ENCODE peak calls at places on chromosomes 1 and 21, in nine cellular contexts. One of them, this sample, is unnamed.

GRCh38 chr1:157240495-157241184 is 102.4 kb upstream of the ETV3 start:
- DNase-seq in T-helper 17 cell: no peak
- DNase-seq in activated CD4-positive, alpha-beta T cell treated with anti-CD3 and anti-CD28 coated beads for 36 hours: no peak
- DNase-seq in hypothalamus: no peak
- DNase-seq in epithelial cell of esophagus: no peak
- DNase-seq in NCI-H1694: no peak
- DNase-seq in COR-L47: no peak
- DNase-seq in Right ventricle myocardium superior: no peak
- DNase-seq in KBM-7: no peak
- DNase-seq in this sample: no peak

GRCh38 chr1:115495603-115496002 is 146.2 kb upstream of the VANGL1 start:
- DNase-seq in epithelial cell of esophagus: peak; percentile 91
- DNase-seq in Right ventricle myocardium superior: no peak
- DNase-seq in KBM-7: no peak
- DNase-seq in activated CD4-positive, alpha-beta T cell treated with anti-CD3 and anti-CD28 coated beads for 36 hours: no peak
- DNase-seq in hypothalamus: no peak
- DNase-seq in NCI-H1694: no peak
- DNase-seq in COR-L47: no peak
- DNase-seq in T-helper 17 cell: no peak
- DNase-seq in this sample: no peak

GRCh38 chr1:26858891-26859630 is 3.9 kb upstream of the SFN start:
- DNase-seq in Right ventricle myocardium superior: no peak
- DNase-seq in T-helper 17 cell: no peak
- DNase-seq in hypothalamus: no peak
- DNase-seq in activated CD4-positive, alpha-beta T cell treated with anti-CD3 and anti-CD28 coated beads for 36 hours: no peak
- DNase-seq in NCI-H1694: no peak
- DNase-seq in KBM-7: no peak
- DNase-seq in COR-L47: no peak
- DNase-seq in epithelial cell of esophagus: peak; percentile 100
- DNase-seq in this sample: no peak

GRCh38 chr1:226712779-226713420 is 26.2 kb downstream of the ITPKB start:
- DNase-seq in hypothalamus: no peak
- DNase-seq in COR-L47: no peak
- DNase-seq in Right ventricle myocardium superior: no peak
- DNase-seq in KBM-7: peak; percentile 40
- DNase-seq in T-helper 17 cell: no peak
- DNase-seq in activated CD4-positive, alpha-beta T cell treated with anti-CD3 and anti-CD28 coated beads for 36 hours: no peak
- DNase-seq in NCI-H1694: no peak
- DNase-seq in epithelial cell of esophagus: no peak
- DNase-seq in this sample: no peak

GRCh38 chr1:244548558-244549115 is 87.6 kb downstream of the CATSPERE start:
- DNase-seq in Right ventricle myocardium superior: no peak
- DNase-seq in NCI-H1694: no peak
- DNase-seq in COR-L47: no peak
- DNase-seq in hypothalamus: no peak
- DNase-seq in activated CD4-positive, alpha-beta T cell treated with anti-CD3 and anti-CD28 coated beads for 36 hours: no peak
- DNase-seq in epithelial cell of esophagus: peak; percentile 4
- DNase-seq in KBM-7: no peak
- DNase-seq in T-helper 17 cell: no peak
- DNase-seq in this sample: no peak

GRCh38 chr1:230240446-230241076 is 173.5 kb downstream of the GALNT2 start:
- DNase-seq in T-helper 17 cell: no peak
- DNase-seq in hypothalamus: no peak
- DNase-seq in epithelial cell of esophagus: no peak
- DNase-seq in NCI-H1694: no peak
- DNase-seq in Right ventricle myocardium superior: no peak
- DNase-seq in COR-L47: no peak
- DNase-seq in activated CD4-positive, alpha-beta T cell treated with anti-CD3 and anti-CD28 coated beads for 36 hours: no peak
- DNase-seq in KBM-7: no peak
- DNase-seq in this sample: no peak

GRCh38 chr21:44602474-44602871 is 2.1 kb downstream of the KRTAP10-7 start:
- DNase-seq in T-helper 17 cell: no peak
- DNase-seq in KBM-7: no peak
- DNase-seq in COR-L47: no peak
- DNase-seq in NCI-H1694: no peak
- DNase-seq in hypothalamus: no peak
- DNase-seq in activated CD4-positive, alpha-beta T cell treated with anti-CD3 and anti-CD28 coated beads for 36 hours: no peak
- DNase-seq in Right ventricle myocardium superior: no peak
- DNase-seq in epithelial cell of esophagus: no peak
- DNase-seq in this sample: no peak

GRCh38 chr1:171126504-171126903 is 35.8 kb downstream of the FMO3 start:
- DNase-seq in T-helper 17 cell: no peak
- DNase-seq in NCI-H1694: no peak
- DNase-seq in epithelial cell of esophagus: peak; percentile 50
- DNase-seq in activated CD4-positive, alpha-beta T cell treated with anti-CD3 and anti-CD28 coated beads for 36 hours: no peak
- DNase-seq in Right ventricle myocardium superior: peak; percentile 82
- DNase-seq in hypothalamus: no peak
- DNase-seq in KBM-7: no peak
- DNase-seq in COR-L47: no peak
- DNase-seq in this sample: no peak

GRCh38 chr1:154478013-154478412 is 24.0 kb upstream of the TDRD10 start:
- DNase-seq in COR-L47: no peak
- DNase-seq in epithelial cell of esophagus: no peak
- DNase-seq in NCI-H1694: no peak
- DNase-seq in hypothalamus: no peak
- DNase-seq in T-helper 17 cell: no peak
- DNase-seq in Right ventricle myocardium superior: no peak
- DNase-seq in activated CD4-positive, alpha-beta T cell treated with anti-CD3 and anti-CD28 coated beads for 36 hours: no peak
- DNase-seq in KBM-7: no peak
- DNase-seq in this sample: no peak

GRCh38 chr1:88595355-88595754 is 88.7 kb upstream of the PKN2 start:
- DNase-seq in NCI-H1694: peak; percentile 34
- DNase-seq in Right ventricle myocardium superior: no peak
- DNase-seq in activated CD4-positive, alpha-beta T cell treated with anti-CD3 and anti-CD28 coated beads for 36 hours: no peak
- DNase-seq in T-helper 17 cell: no peak
- DNase-seq in KBM-7: peak; percentile 66
- DNase-seq in COR-L47: no peak
- DNase-seq in hypothalamus: no peak
- DNase-seq in epithelial cell of esophagus: peak; percentile 39
- DNase-seq in this sample: no peak

GRCh38 chr1:189021577-189021976 is 1456.1 kb downstream of the BRINP3 start:
- DNase-seq in Right ventricle myocardium superior: no peak
- DNase-seq in hypothalamus: no peak
- DNase-seq in activated CD4-positive, alpha-beta T cell treated with anti-CD3 and anti-CD28 coated beads for 36 hours: no peak
- DNase-seq in epithelial cell of esophagus: no peak
- DNase-seq in COR-L47: no peak
- DNase-seq in KBM-7: no peak
- DNase-seq in T-helper 17 cell: no peak
- DNase-seq in NCI-H1694: no peak
- DNase-seq in this sample: no peak

GRCh38 chr1:241688940-241689368 is 36.9 kb downstream of the WDR64 start:
- DNase-seq in epithelial cell of esophagus: peak; percentile 99
- DNase-seq in hypothalamus: no peak
- DNase-seq in activated CD4-positive, alpha-beta T cell treated with anti-CD3 and anti-CD28 coated beads for 36 hours: no peak
- DNase-seq in Right ventricle myocardium superior: no peak
- DNase-seq in T-helper 17 cell: no peak
- DNase-seq in KBM-7: no peak
- DNase-seq in NCI-H1694: no peak
- DNase-seq in COR-L47: no peak
- DNase-seq in this sample: no peak

GRCh38 chr21:37670883-37671282 is 245.4 kb downstream of the KCNJ6 start:
- DNase-seq in activated CD4-positive, alpha-beta T cell treated with anti-CD3 and anti-CD28 coated beads for 36 hours: no peak
- DNase-seq in COR-L47: no peak
- DNase-seq in T-helper 17 cell: no peak
- DNase-seq in hypothalamus: no peak
- DNase-seq in epithelial cell of esophagus: peak; percentile 49
- DNase-seq in KBM-7: no peak
- DNase-seq in Right ventricle myocardium superior: no peak
- DNase-seq in NCI-H1694: no peak
- DNase-seq in this sample: no peak

GRCh38 chr1:42567038-42567437 is 91.2 kb upstream of the PPIH start:
- DNase-seq in NCI-H1694: no peak
- DNase-seq in T-helper 17 cell: no peak
- DNase-seq in Right ventricle myocardium superior: no peak
- DNase-seq in activated CD4-positive, alpha-beta T cell treated with anti-CD3 and anti-CD28 coated beads for 36 hours: no peak
- DNase-seq in KBM-7: no peak
- DNase-seq in epithelial cell of esophagus: no peak
- DNase-seq in hypothalamus: no peak
- DNase-seq in COR-L47: no peak
- DNase-seq in this sample: no peak

GRCh38 chr1:230940848-230941247 is 37.8 kb downstream of the TTC13 start:
- DNase-seq in hypothalamus: no peak
- DNase-seq in COR-L47: no peak
- DNase-seq in T-helper 17 cell: no peak
- DNase-seq in epithelial cell of esophagus: peak; percentile 7
- DNase-seq in activated CD4-positive, alpha-beta T cell treated with anti-CD3 and anti-CD28 coated beads for 36 hours: no peak
- DNase-seq in Right ventricle myocardium superior: no peak
- DNase-seq in NCI-H1694: no peak
- DNase-seq in KBM-7: no peak
- DNase-seq in this sample: peak; percentile 11

GRCh38 chr21:45852886-45853400 is 128.6 kb upstream of the COL6A1 start:
- DNase-seq in hypothalamus: no peak
- DNase-seq in NCI-H1694: no peak
- DNase-seq in T-helper 17 cell: no peak
- DNase-seq in COR-L47: no peak
- DNase-seq in activated CD4-positive, alpha-beta T cell treated with anti-CD3 and anti-CD28 coated beads for 36 hours: no peak
- DNase-seq in Right ventricle myocardium superior: no peak
- DNase-seq in KBM-7: no peak
- DNase-seq in epithelial cell of esophagus: no peak
- DNase-seq in this sample: no peak

GRCh38 chr1:210159206-210159605 is 73.4 kb upstream of the SERTAD4 start:
- DNase-seq in T-helper 17 cell: no peak
- DNase-seq in activated CD4-positive, alpha-beta T cell treated with anti-CD3 and anti-CD28 coated beads for 36 hours: no peak
- DNase-seq in epithelial cell of esophagus: no peak
- DNase-seq in COR-L47: no peak
- DNase-seq in KBM-7: no peak
- DNase-seq in NCI-H1694: no peak
- DNase-seq in hypothalamus: no peak
- DNase-seq in Right ventricle myocardium superior: no peak
- DNase-seq in this sample: no peak

GRCh38 chr1:213399695-213400094 is 348.7 kb downstream of the RPS6KC1 start:
- DNase-seq in epithelial cell of esophagus: peak; percentile 1
- DNase-seq in COR-L47: no peak
- DNase-seq in hypothalamus: no peak
- DNase-seq in NCI-H1694: no peak
- DNase-seq in T-helper 17 cell: no peak
- DNase-seq in activated CD4-positive, alpha-beta T cell treated with anti-CD3 and anti-CD28 coated beads for 36 hours: no peak
- DNase-seq in KBM-7: no peak
- DNase-seq in Right ventricle myocardium superior: peak; percentile 49
- DNase-seq in this sample: no peak

GRCh38 chr1:23278717-23279116 is 61.4 kb upstream of the HTR1D start:
- DNase-seq in KBM-7: no peak
- DNase-seq in T-helper 17 cell: no peak
- DNase-seq in COR-L47: peak; percentile 19
- DNase-seq in epithelial cell of esophagus: peak; percentile 16
- DNase-seq in hypothalamus: no peak
- DNase-seq in Right ventricle myocardium superior: no peak
- DNase-seq in activated CD4-positive, alpha-beta T cell treated with anti-CD3 and anti-CD28 coated beads for 36 hours: no peak
- DNase-seq in NCI-H1694: no peak
- DNase-seq in this sample: no peak

GRCh38 chr1:204885288-204885711 is 14.6 kb downstream of the NFASC start:
- DNase-seq in T-helper 17 cell: no peak
- DNase-seq in KBM-7: no peak
- DNase-seq in activated CD4-positive, alpha-beta T cell treated with anti-CD3 and anti-CD28 coated beads for 36 hours: no peak
- DNase-seq in hypothalamus: no peak
- DNase-seq in Right ventricle myocardium superior: peak; percentile 67
- DNase-seq in epithelial cell of esophagus: peak; percentile 8
- DNase-seq in COR-L47: no peak
- DNase-seq in NCI-H1694: no peak
- DNase-seq in this sample: no peak

GRCh38 chr21:29613021-29613420 is 314.3 kb downstream of the BACH1 start:
- DNase-seq in KBM-7: no peak
- DNase-seq in Right ventricle myocardium superior: no peak
- DNase-seq in COR-L47: no peak
- DNase-seq in NCI-H1694: no peak
- DNase-seq in activated CD4-positive, alpha-beta T cell treated with anti-CD3 and anti-CD28 coated beads for 36 hours: no peak
- DNase-seq in T-helper 17 cell: no peak
- DNase-seq in epithelial cell of esophagus: peak; percentile 6
- DNase-seq in hypothalamus: no peak
- DNase-seq in this sample: no peak

GRCh38 chr1:938711-939504 is 15.2 kb downstream of the SAMD11 start:
- DNase-seq in KBM-7: no peak
- DNase-seq in NCI-H1694: no peak
- DNase-seq in activated CD4-positive, alpha-beta T cell treated with anti-CD3 and anti-CD28 coated beads for 36 hours: no peak
- DNase-seq in T-helper 17 cell: no peak
- DNase-seq in Right ventricle myocardium superior: no peak
- DNase-seq in epithelial cell of esophagus: no peak
- DNase-seq in COR-L47: no peak
- DNase-seq in hypothalamus: no peak
- DNase-seq in this sample: no peak

GRCh38 chr21:21860888-21861287 is 862.7 kb downstream of the NCAM2 start:
- DNase-seq in NCI-H1694: no peak
- DNase-seq in COR-L47: no peak
- DNase-seq in KBM-7: no peak
- DNase-seq in Right ventricle myocardium superior: no peak
- DNase-seq in T-helper 17 cell: no peak
- DNase-seq in hypothalamus: no peak
- DNase-seq in epithelial cell of esophagus: no peak
- DNase-seq in activated CD4-positive, alpha-beta T cell treated with anti-CD3 and anti-CD28 coated beads for 36 hours: no peak
- DNase-seq in this sample: no peak

GRCh38 chr1:228420968-228421826 is 4.5 kb upstream of the TRIM17 start:
- DNase-seq in NCI-H1694: no peak
- DNase-seq in hypothalamus: no peak
- DNase-seq in Right ventricle myocardium superior: no peak
- DNase-seq in COR-L47: no peak
- DNase-seq in T-helper 17 cell: no peak
- DNase-seq in KBM-7: no peak
- DNase-seq in activated CD4-positive, alpha-beta T cell treated with anti-CD3 and anti-CD28 coated beads for 36 hours: no peak
- DNase-seq in epithelial cell of esophagus: no peak
- DNase-seq in this sample: no peak